ENCODE peak calls at places on chromosomes 4 and X, in nine cellular contexts. J is tibial artery, I is upper lobe of right lung, S is heart right ventricle, D is neuronal stem cell, Z is GM23248, G is endothelial cell of umbilical vein, K is psoas muscle, R is cardiac muscle cell. W is an unnamed sample.

GRCh38 chrX:2497961-2498780 is 2.6 kb downstream of the DHRSX start:
- DNase-seq in Z (peak; percentile 55), S (no peak), I (no peak), D (no peak), K (no peak), J (no peak), G (peak; percentile 31), R (peak; percentile 38), W (no peak)

GRCh38 chrX:41333744-41333993 is 293 bp upstream of the DDX3X start:
- DNase-seq in J (peak; percentile 51), S (peak; percentile 69), Z (peak; percentile 86), R (peak; percentile 88), D (peak; percentile 82), G (no peak), K (no peak), I (no peak), W (peak; percentile 87)

GRCh38 chrX:45903781-45904201 is 641.4 kb downstream of the ZNF674 start:
- DNase-seq in Z (no peak), K (no peak), D (peak; percentile 3), G (peak; percentile 1), R (no peak), S (no peak), I (no peak), J (no peak), W (no peak)

GRCh38 chr4:57098945-57099344 is 11.2 kb downstream of the IGFBP7 start:
- DNase-seq in G (no peak), D (no peak), R (peak; percentile 91), J (no peak), Z (peak; percentile 79), K (no peak), I (no peak), S (no peak), W (no peak)

GRCh38 chrX:13398073-13398823 is 78.4 kb upstream of the ATXN3L start:
- DNase-seq in S (peak; percentile 15), I (no peak), K (peak; percentile 53), D (peak; percentile 1), J (peak; percentile 54), Z (peak; percentile 94), R (peak; percentile 96), G (peak; percentile 95), W (no peak)

GRCh38 chr4:136985683-136986082 is 546.6 kb downstream of the PCDH18 start:
- DNase-seq in J (no peak), Z (no peak), G (no peak), K (no peak), S (no peak), D (no peak), I (no peak), R (no peak), W (no peak)

GRCh38 chr4:111806331-111806730 is 338.9 kb upstream of the FAM241A start:
- DNase-seq in D (no peak), R (no peak), Z (peak; percentile 3), J (no peak), K (no peak), G (no peak), S (no peak), I (no peak), W (no peak)

GRCh38 chr4:2406920-2407319 is 11.5 kb downstream of the ZFYVE28 start:
- DNase-seq in G (no peak), S (no peak), I (no peak), Z (no peak), K (no peak), D (no peak), J (no peak), R (no peak), W (no peak)

GRCh38 chr4:184392748-184393334 is 81.5 kb downstream of the IRF2 start:
- DNase-seq in J (peak; percentile 33), K (no peak), I (no peak), R (no peak), D (no peak), G (no peak), S (no peak), Z (peak; percentile 13), W (no peak)

GRCh38 chr4:130249002-130249401 is 1153.0 kb downstream of the C4orf33 start:
- DNase-seq in S (no peak), G (no peak), I (no peak), D (no peak), R (no peak), K (no peak), Z (no peak), J (no peak), W (no peak)

GRCh38 chrX:13689519-13690211 is 737 bp downstream of the RAB9A start:
- DNase-seq in I (no peak), Z (peak; percentile 59), D (no peak), S (no peak), G (peak; percentile 52), R (peak; percentile 27), J (peak; percentile 18), K (no peak), W (no peak)

GRCh38 chr4:6347511-6348045 is 77.9 kb downstream of the WFS1 start:
- DNase-seq in D (no peak), R (no peak), S (no peak), Z (no peak), I (no peak), G (no peak), J (no peak), K (peak; percentile 19), W (no peak)

DNA sequence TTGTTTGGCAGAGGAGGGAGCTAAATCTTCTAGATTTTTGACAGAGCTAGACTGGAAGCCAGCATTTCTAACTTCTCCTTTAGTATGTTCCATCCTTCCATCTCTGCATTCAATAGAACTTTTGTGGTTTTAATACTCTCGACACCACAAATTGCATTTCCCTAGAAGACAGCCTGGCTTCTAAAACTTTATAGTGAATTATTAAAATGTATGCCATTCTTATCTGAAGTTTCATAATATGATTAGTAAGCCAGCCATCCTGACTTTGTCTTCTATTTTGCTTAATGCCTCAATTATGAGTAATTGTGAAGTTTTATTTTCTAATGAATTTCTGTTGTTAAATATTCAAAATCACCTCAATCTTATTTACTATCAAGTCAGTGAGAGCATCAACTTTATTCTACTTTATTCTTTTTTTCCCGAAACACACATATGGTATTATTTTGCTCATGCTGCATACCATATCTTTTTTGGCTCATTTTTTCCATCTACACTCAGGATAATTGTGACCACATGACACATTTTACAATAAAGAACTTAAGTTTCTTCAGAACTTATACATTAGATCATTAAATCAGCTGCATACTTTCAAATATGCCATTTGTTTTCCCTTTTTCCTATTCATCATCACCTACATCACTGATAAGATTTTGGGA is 30.2 kb downstream of the EDNRA start:
- DNase-seq in S (no peak), I (no peak), K (no peak), R (no peak), D (no peak), G (no peak), Z (peak; percentile 42), J (no peak), W (no peak)
- H3K27ac ChIP-seq in S (no peak overlapping the region), I (no peak overlapping the region), K (no peak overlapping the region), R (no peak overlapping the region), D (no peak overlapping the region), G (no peak overlapping the region), Z (no peak overlapping the region), J (no peak overlapping the region), W (peak overlapping the region; percentile 86)

DNA sequence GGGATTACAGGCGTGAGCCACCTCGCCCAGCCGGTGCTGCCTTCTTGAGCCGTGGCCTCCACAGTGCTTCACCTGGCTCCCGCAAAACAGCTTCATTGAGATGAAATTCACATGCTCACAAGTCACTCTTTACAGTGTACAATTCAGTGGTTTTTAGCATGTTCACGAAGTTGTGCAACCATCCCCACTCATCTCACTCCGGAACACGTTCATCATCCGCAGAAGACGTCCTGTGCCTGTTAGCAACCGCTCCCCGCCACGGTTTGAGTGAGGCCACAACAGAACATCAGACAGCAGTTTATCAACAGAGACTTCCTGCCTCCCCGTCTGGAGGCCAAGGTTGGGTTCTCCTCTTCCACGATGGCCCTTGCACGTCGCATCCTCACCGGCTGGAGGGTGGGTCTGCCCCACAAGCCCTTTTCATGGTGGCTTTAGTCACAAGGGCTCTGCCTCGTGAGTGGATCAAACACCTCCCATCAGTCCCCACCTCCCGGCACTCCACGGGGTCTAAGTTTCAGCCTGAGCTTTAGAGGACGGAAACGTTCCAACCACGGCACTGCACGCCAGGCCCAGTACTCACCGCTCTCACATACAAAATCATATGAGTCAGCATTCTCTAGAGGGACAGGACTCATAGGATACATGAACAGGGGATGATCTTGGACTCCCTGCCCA is 29.6 kb upstream of the SPON2 start:
- DNase-seq in J (peak; percentile 49), S (peak; percentile 23), K (peak; percentile 80), D (no peak), I (peak; percentile 75), G (no peak), R (peak; percentile 95), Z (peak; percentile 35), W (no peak)
- H3K27ac ChIP-seq in J (no peak overlapping the region), S (peak overlapping the region; percentile 45), K (no peak overlapping the region), D (no peak overlapping the region), I (peak overlapping the region; percentile 83), G (no peak overlapping the region), R (no peak overlapping the region), Z (no peak overlapping the region), W (no peak overlapping the region)

GRCh38 chrX:68928401-68928800 is 99.6 kb downstream of the EFNB1 start:
- DNase-seq in I (no peak), G (no peak), J (no peak), D (no peak), R (no peak), K (no peak), Z (no peak), S (no peak), W (no peak)

GRCh38 chrX:68929332-68930150 is 100.7 kb downstream of the EFNB1 start:
- DNase-seq in R (peak; percentile 82), I (no peak), J (no peak), Z (peak; percentile 74), G (peak; percentile 57), K (peak; percentile 69), D (no peak), S (peak; percentile 46), W (no peak)

GRCh38 chrX:68930576-68931317 is 101.9 kb downstream of the EFNB1 start:
- DNase-seq in I (no peak), G (no peak), R (no peak), D (no peak), J (no peak), Z (no peak), K (no peak), S (no peak), W (no peak)

GRCh38 chrX:68932611-68933010 is 103.8 kb downstream of the EFNB1 start:
- DNase-seq in D (no peak), S (peak; percentile 31), Z (no peak), J (no peak), K (peak; percentile 65), G (peak; percentile 75), I (no peak), R (peak; percentile 43), W (no peak)

DNA sequence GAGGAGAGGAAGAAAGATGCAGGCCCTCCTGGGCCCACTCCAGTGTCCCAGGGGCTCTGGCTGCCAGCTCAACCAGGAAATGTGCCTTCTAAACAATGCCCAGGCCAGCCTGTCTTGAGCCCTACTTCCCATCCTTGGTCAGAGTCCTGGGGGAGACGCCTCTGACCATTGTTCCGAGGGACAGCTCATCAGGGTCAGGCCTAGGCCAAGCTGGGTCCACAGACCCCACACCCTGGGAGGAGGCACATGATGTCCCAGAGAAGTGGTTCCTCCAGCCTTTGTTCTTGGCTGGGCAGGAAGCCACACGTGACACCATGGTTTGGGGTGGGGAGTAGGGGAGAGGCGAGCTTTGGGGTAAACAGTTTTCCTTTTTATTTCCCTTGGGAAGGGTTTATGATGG is 102.5 kb downstream of the EFNB1 start:
- DNase-seq in R (no peak), G (no peak), I (no peak), K (no peak), S (no peak), D (no peak), J (peak; percentile 36), Z (no peak), W (no peak)
- H3K27ac ChIP-seq in R (no peak overlapping the region), G (peak overlapping the region; percentile 29), I (no peak overlapping the region), K (no peak overlapping the region), S (peak overlapping the region; percentile 83), D (no peak overlapping the region), J (no peak overlapping the region), Z (no peak overlapping the region), W (no peak overlapping the region)

GRCh38 chr4:185718578-185719492 is 93.2 kb downstream of the SORBS2 start:
- DNase-seq in Z (no peak), D (no peak), G (no peak), R (no peak), K (no peak), S (no peak), I (no peak), J (no peak), W (no peak)
- H3K27ac ChIP-seq in Z (no peak overlapping the region), D (no peak overlapping the region), G (no peak overlapping the region), R (peak overlapping the region; percentile 58), K (no peak overlapping the region), S (peak overlapping the region; percentile 34), I (peak overlapping the region; percentile 65), J (peak overlapping the region; percentile 84), W (no peak overlapping the region)

W was measured in SK-N-MC.